ENCODE peak calls at places on chromosome 9, in six cellular contexts. H is PC-3, I is neural crest cell, S is cerebellar cortex, A is stomach, W is GM06990. C is an unnamed sample.

GRCh38 chr9:5563886-5564285 is 53.6 kb downstream of the PDCD1LG2 start:
- DNase-seq in H (peak), I (no peak), S (no peak), A (no peak), W (no peak), C (no peak)

GRCh38 chr9:113907282-113907681 is 31.2 kb downstream of the ZNF618 start:
- DNase-seq in H (no peak), I (no peak), S (no peak), A (peak), W (no peak), C (no peak)

GRCh38 chr9:133787749-133788015 is 49.5 kb upstream of the SARDH start:
- DNase-seq in H (no peak), I (no peak), S (peak), A (peak), W (peak), C (no peak)

GRCh38 chr9:98101868-98102273 is 17.2 kb downstream of the TRIM14 start:
- DNase-seq in H (no peak), I (no peak), S (no peak), A (peak), W (peak), C (no peak)

GRCh38 chr9:81829201-81829882 is 98.9 kb upstream of the SPATA31D4 start:
- DNase-seq in H (no peak), I (no peak), S (no peak), A (no peak), W (no peak), C (peak)

GRCh38 chr9:121902483-121903135 is 190.5 kb downstream of the TTLL11 start:
- DNase-seq in H (no peak), I (no peak), S (no peak), A (no peak), W (no peak), C (no peak)

GRCh38 chr9:95854386-95855015 is 21.0 kb upstream of the ERCC6L2 start:
- DNase-seq in H (peak), I (no peak), S (no peak), A (no peak), W (no peak), C (no peak)

GRCh38 chr9:93010696-93011095 is 47.8 kb upstream of the SUSD3 start:
- DNase-seq in H (no peak), I (no peak), S (no peak), A (no peak), W (no peak), C (peak)

GRCh38 chr9:129126789-129127618 is 15.8 kb downstream of the PTPA start:
- DNase-seq in H (no peak), I (no peak), S (no peak), A (no peak), W (no peak), C (no peak)

GRCh38 chr9:110875275-110875674 is 163.0 kb downstream of the LPAR1 start:
- DNase-seq in H (no peak), I (no peak), S (peak), A (no peak), W (peak), C (peak)

GRCh38 chr9:133184971-133185370 is 21.3 kb upstream of the GBGT1 start:
- DNase-seq in H (peak), I (peak), S (peak), A (peak), W (no peak), C (peak)

GRCh38 chr9:71223953-71224538 is 102.6 kb upstream of the TRPM3 start:
- DNase-seq in H (no peak), I (no peak), S (no peak), A (no peak), W (no peak), C (no peak)

GRCh38 chr9:7376213-7376612 is 423.4 kb downstream of the DMAC1 start:
- DNase-seq in H (no peak), I (no peak), S (no peak), A (no peak), W (no peak), C (no peak)

GRCh38 chr9:75909776-75910175 is 19.3 kb downstream of the PCSK5 start:
- DNase-seq in H (no peak), I (no peak), S (no peak), A (no peak), W (no peak), C (peak)

GRCh38 chr9:1454211-1454979 is 404.2 kb downstream of the DMRT2 start:
- DNase-seq in H (no peak), I (no peak), S (no peak), A (no peak), W (no peak), C (no peak)

GRCh38 chr9:87502446-87503232 is 5.0 kb downstream of the DAPK1 start:
- DNase-seq in H (no peak), I (no peak), S (no peak), A (peak), W (no peak), C (no peak)

GRCh38 chr9:404229-404628 is 189.6 kb downstream of the DOCK8 start:
- DNase-seq in H (peak), I (no peak), S (no peak), A (no peak), W (no peak), C (no peak)

GRCh38 chr9:17367035-17367434 is 211.8 kb upstream of the SH3GL2 start:
- DNase-seq in H (no peak), I (no peak), S (no peak), A (no peak), W (no peak), C (no peak)

GRCh38 chr9:94630281-94630680 is 9.0 kb downstream of the FBP1 start:
- DNase-seq in H (no peak), I (no peak), S (no peak), A (peak), W (no peak), C (no peak)

GRCh38 chr9:138069731-138070456 is 192.3 kb downstream of the CACNA1B start:
- DNase-seq in H (no peak), I (no peak), S (no peak), A (peak), W (no peak), C (peak)

GRCh38 chr9:25681270-25681669 is 3.0 kb upstream of the TUSC1 start:
- DNase-seq in H (peak), I (no peak), S (no peak), A (no peak), W (no peak), C (no peak)

GRCh38 chr9:419571-420156 is 205.0 kb downstream of the DOCK8 start:
- DNase-seq in H (peak), I (no peak), S (no peak), A (peak), W (no peak), C (peak)

GRCh38 chr9:99820330-99821186 is 1.1 kb upstream of the NR4A3 start:
- DNase-seq in H (peak), I (no peak), S (peak), A (peak), W (no peak), C (peak)

GRCh38 chr9:101399641-101399965 is 952 bp downstream of the ZNF189 start:
- DNase-seq in H (no peak), I (no peak), S (no peak), A (no peak), W (no peak), C (no peak)

GRCh38 chr9:95028855-95029219 is 288.7 kb downstream of the FANCC start:
- DNase-seq in H (no peak), I (no peak), S (no peak), A (no peak), W (no peak), C (no peak)

GRCh38 chr9:78676623-78677022 is 379.7 kb downstream of the PSAT1 start:
- DNase-seq in H (no peak), I (no peak), S (no peak), A (no peak), W (no peak), C (no peak)

GRCh38 chr9:101977614-101978210 is 239.3 kb upstream of the GRIN3A start:
- DNase-seq in H (peak), I (no peak), S (peak), A (no peak), W (peak), C (no peak)

GRCh38 chr9:99266136-99267023 is 44.3 kb downstream of the SEC61B start:
- DNase-seq in H (peak), I (peak), S (peak), A (peak), W (peak), C (peak)

GRCh38 chr9:109086221-109086620 is 33.5 kb downstream of the TMEM245 start:
- DNase-seq in H (peak), I (no peak), S (no peak), A (no peak), W (no peak), C (no peak)

GRCh38 chr9:137441289-137441934 is at the start of gene ENTPD8:
- DNase-seq in H (peak), I (no peak), S (peak), A (peak), W (no peak), C (no peak)

GRCh38 chr9:20409321-20410092 is 212.8 kb downstream of the MLLT3 start:
- DNase-seq in H (no peak), I (no peak), S (no peak), A (no peak), W (no peak), C (no peak)